ENCODE peak calls at places on chromosome 9, in seven cellular contexts. D is tibial nerve, W is endothelial cell of umbilical vein, J is aorta, X is hepatocyte, C is breast epithelium, N is AG04449. L is an unnamed sample.

GRCh38 chr9:72262063-72262462 is 102.9 kb downstream of the ZFAND5 start:
- DNase-seq in D (no peak), W (no peak), J (no peak), X (no peak), C (no peak), N (no peak), L (no peak)

GRCh38 chr9:65459756-65460320 is 174.8 kb upstream of the FOXD4L5 start:
- DNase-seq in D (no peak), W (no peak), J (no peak), X (no peak), C (no peak), N (no peak), L (no peak)

GRCh38 chr9:109914280-109915027 is 134.5 kb downstream of the PALM2AKAP2 start:
- DNase-seq in D (no peak), W (no peak), J (no peak), X (no peak), C (no peak), N (peak; percentile 79), L (no peak)

GRCh38 chr9:1117439-1117838 is 67.3 kb downstream of the DMRT2 start:
- DNase-seq in D (no peak), W (no peak), J (no peak), X (no peak), C (no peak), N (no peak), L (no peak)

GRCh38 chr9:84932915-84933527 is 263.5 kb downstream of the NTRK2 start:
- DNase-seq in D (no peak), W (no peak), J (no peak), X (no peak), C (no peak), N (no peak), L (no peak)

GRCh38 chr9:131732636-131733340 is 7.1 kb downstream of the RAPGEF1 start:
- DNase-seq in D (no peak), W (no peak), J (no peak), X (no peak), C (no peak), N (no peak), L (no peak)

GRCh38 chr9:82117528-82117927 is 129.0 kb downstream of the SPATA31D1 start:
- DNase-seq in D (no peak), W (no peak), J (no peak), X (no peak), C (no peak), N (no peak), L (no peak)

GRCh38 chr9:127370147-127370579 is 26.8 kb upstream of the SLC2A8 start:
- DNase-seq in D (no peak), W (no peak), J (no peak), X (no peak), C (no peak), N (no peak), L (no peak)

GRCh38 chr9:132670816-132671371 is 630 bp downstream of the GTF3C4 start:
- DNase-seq in D (no peak), W (peak; percentile 58), J (no peak), X (peak; percentile 59), C (no peak), N (no peak), L (peak; percentile 29)

GRCh38 chr9:120603601-120604000 is 23.6 kb upstream of the CDK5RAP2 start:
- DNase-seq in D (no peak), W (no peak), J (no peak), X (no peak), C (no peak), N (no peak), L (no peak)

GRCh38 chr9:2620876-2621677 is 510 bp upstream of the VLDLR start:
- DNase-seq in D (no peak), W (peak; percentile 58), J (peak; percentile 92), X (peak; percentile 84), C (peak; percentile 41), N (peak; percentile 24), L (peak; percentile 90)

GRCh38 chr9:98127226-98127625 is 8.2 kb upstream of the TRIM14 start:
- DNase-seq in D (no peak), W (no peak), J (no peak), X (no peak), C (no peak), N (no peak), L (no peak)

GRCh38 chr9:2053883-2054845 is 39.0 kb downstream of the SMARCA2 start:
- DNase-seq in D (peak; percentile 8), W (peak; percentile 37), J (no peak), X (no peak), C (peak; percentile 26), N (no peak), L (no peak)

GRCh38 chr9:125829743-125830142 is 82.6 kb downstream of the PBX3 start:
- DNase-seq in D (no peak), W (peak; percentile 50), J (no peak), X (no peak), C (no peak), N (no peak), L (no peak)

GRCh38 chr9:113221800-113222481 is 597 bp downstream of the SLC31A1 start:
- DNase-seq in D (no peak), W (no peak), J (no peak), X (no peak), C (no peak), N (no peak), L (no peak)

GRCh38 chr9:126692041-126692758 is 78.5 kb downstream of the LMX1B start:
- DNase-seq in D (no peak), W (no peak), J (peak; percentile 60), X (no peak), C (no peak), N (no peak), L (peak; percentile 48)

GRCh38 chr9:128607642-128608350 is 48.9 kb downstream of the DYNC2I2 start:
- DNase-seq in D (no peak), W (no peak), J (peak; percentile 94), X (no peak), C (peak; percentile 95), N (no peak), L (peak; percentile 85)

GRCh38 chr9:109499631-109500120 is 1.6 kb upstream of the PTPN3 start:
- DNase-seq in D (no peak), W (no peak), J (peak; percentile 93), X (peak; percentile 84), C (peak; percentile 55), N (no peak), L (peak; percentile 93)

GRCh38 chr9:85516976-85517637 is 224.6 kb downstream of the AGTPBP1 start:
- DNase-seq in D (no peak), W (no peak), J (no peak), X (no peak), C (no peak), N (no peak), L (no peak)

GRCh38 chr9:109212768-109213167 is 45.7 kb upstream of the FRRS1L start:
- DNase-seq in D (no peak), W (no peak), J (no peak), X (no peak), C (no peak), N (no peak), L (no peak)

GRCh38 chr9:130380920-130381469 is 63.8 kb upstream of the ASS1 start:
- DNase-seq in D (no peak), W (no peak), J (no peak), X (no peak), C (no peak), N (no peak), L (no peak)

GRCh38 chr9:13552606-13553215 is 273.2 kb upstream of the MPDZ start:
- DNase-seq in D (no peak), W (no peak), J (no peak), X (no peak), C (no peak), N (no peak), L (no peak)

GRCh38 chr9:109950710-109951443 is 170.9 kb downstream of the PALM2AKAP2 start:
- DNase-seq in D (no peak), W (no peak), J (no peak), X (peak; percentile 18), C (no peak), N (no peak), L (no peak)

DNA sequence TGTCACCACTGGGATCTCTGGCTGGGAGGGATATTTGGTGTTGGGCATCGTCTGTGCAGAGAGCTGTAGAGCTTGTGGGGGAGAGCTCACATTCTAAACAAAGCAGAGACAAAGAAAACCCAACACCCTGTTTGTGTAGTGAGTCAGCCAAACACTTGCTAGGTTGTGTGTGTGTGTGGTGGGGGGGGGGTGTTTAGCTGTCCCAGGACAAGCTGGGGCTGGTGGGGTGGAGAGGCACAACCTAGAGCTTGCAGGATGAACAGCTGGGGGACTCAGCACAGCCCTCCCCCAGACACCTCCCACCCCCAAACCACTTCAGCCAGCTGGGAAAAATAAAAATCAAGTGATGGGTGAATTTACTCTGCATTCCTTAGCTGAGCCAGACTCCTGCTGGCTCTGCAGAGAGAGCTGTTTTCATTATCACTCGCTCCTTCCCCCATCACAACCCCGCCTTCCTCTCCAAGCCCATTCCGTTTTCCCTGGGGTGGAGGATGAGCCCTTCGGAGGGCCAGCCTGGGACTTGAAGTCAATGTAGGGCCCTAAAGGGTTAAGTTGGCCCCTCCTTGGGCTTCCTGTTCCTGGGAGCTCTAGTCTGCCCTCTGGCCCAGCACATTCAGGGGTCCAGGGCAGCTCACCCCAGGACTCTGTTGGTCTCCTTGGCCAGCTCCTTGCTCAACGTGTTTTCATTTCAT is 2.6 kb downstream of the OLFML2A start:
- DNase-seq in D (no peak), W (peak; percentile 63), J (peak; percentile 59), X (peak; percentile 64), C (peak; percentile 32), N (peak; percentile 77), L (no peak)
- H3K4me3 ChIP-seq in D (no peak overlapping the region), W (no peak overlapping the region), J (no peak overlapping the region), X (no peak overlapping the region), C (peak overlapping the region; percentile 26), N (no peak overlapping the region), L (no peak overlapping the region)

DNA sequence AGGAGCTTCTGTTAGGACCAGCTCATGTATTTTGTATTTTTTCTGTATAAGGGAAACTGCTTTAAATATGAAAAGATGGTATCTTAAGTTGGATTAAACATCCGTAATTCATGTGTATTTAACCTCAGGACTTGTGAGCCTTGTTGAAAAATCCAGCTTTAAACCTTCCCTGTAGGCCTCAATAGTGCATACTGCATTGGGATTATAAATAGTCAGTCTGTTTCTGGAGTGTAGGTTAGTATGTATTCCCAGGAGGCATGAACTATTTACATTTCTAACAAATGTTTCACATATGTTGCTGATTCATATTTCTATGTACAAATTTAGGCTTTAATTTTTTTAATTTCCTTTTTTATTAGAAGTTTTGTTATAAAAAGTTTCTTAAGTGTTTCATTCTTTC is 137.9 kb upstream of the GRHPR start:
- DNase-seq in D (no peak), W (no peak), J (no peak), X (no peak), C (no peak), N (peak; percentile 23), L (no peak)
- H3K4me3 ChIP-seq in D (no peak overlapping the region), W (no peak overlapping the region), J (no peak overlapping the region), X (no peak overlapping the region), C (no peak overlapping the region), N (no peak overlapping the region), L (no peak overlapping the region)

GRCh38 chr9:95552814-95553546 is 36.2 kb upstream of the PTCH1 start:
- DNase-seq in D (peak; percentile 49), W (peak; percentile 16), J (no peak), X (peak; percentile 68), C (no peak), N (no peak), L (no peak)
- H3K4me3 ChIP-seq in D (no peak overlapping the region), W (no peak overlapping the region), J (no peak overlapping the region), X (no peak overlapping the region), C (no peak overlapping the region), N (no peak overlapping the region), L (peak overlapping the region; percentile 31)

DNA sequence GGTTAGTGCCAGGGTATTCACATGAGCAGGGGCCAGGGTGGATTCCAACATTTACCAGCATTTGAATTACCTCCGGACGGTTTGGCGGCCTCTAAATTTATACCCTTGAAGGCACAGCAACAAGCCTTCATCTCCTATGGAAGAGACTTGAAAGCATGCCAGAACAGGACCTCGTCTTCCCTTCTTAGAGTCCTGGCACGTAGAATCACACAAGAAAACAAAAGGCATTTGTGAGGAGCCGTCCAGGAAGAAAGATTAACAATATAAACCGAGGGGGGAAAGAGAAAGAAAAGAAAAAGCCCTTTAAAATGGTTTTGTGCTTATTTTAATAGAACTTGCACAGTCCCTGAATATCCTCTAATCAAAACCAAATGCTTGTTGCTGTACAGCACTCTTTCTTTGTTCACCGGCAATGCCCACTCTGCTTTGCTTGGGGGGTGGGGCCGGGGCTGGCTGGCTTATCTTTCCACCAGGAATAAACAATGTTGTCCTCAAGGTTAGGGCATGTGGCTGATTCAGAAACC is 575.8 kb upstream of the ZNF462 start:
- DNase-seq in D (no peak), W (no peak), J (no peak), X (peak; percentile 62), C (no peak), N (no peak), L (no peak)
- H3K4me3 ChIP-seq in D (peak overlapping the region; percentile 3), W (no peak overlapping the region), J (no peak overlapping the region), X (no peak overlapping the region), C (peak overlapping the region; percentile 40), N (no peak overlapping the region), L (no peak overlapping the region)

L was measured in pancreas.